ENCODE peak calls at places on chromosomes 2 and 18, in five cellular contexts. A is psoas muscle, Q is breast epithelium, P is PC-3, U is HCT116. D is an unnamed sample.

GRCh38 chr2:221780281-221780688 is 208.2 kb upstream of the EPHA4 start:
- DNase-seq in U (no peak), P (peak; percentile 58), A (no peak), Q (no peak), D (no peak)

GRCh38 chr2:83155826-83156225 is 1303.3 kb downstream of the SUCLG1 start:
- DNase-seq in U (no peak), Q (no peak), P (no peak), A (no peak), D (no peak)

GRCh38 chr2:129165001-129165400 is 814.5 kb upstream of the RAB6C start:
- DNase-seq in U (no peak), P (no peak), A (no peak), Q (no peak), D (no peak)

GRCh38 chr2:240597419-240598181 is 11.1 kb downstream of the CAPN10 start:
- DNase-seq in U (no peak), Q (no peak), A (peak; percentile 46), P (no peak), D (peak; percentile 4)

GRCh38 chr18:45980229-45980628 is 13.1 kb upstream of the EPG5 start:
- DNase-seq in U (no peak), P (no peak), A (no peak), Q (no peak), D (no peak)

GRCh38 chr2:112253261-112253807 is 1.5 kb downstream of the ZC3H8 start:
- DNase-seq in U (no peak), P (no peak), A (no peak), Q (no peak), D (no peak)

GRCh38 chr2:72981516-72981915 is 64.2 kb downstream of the EMX1 start:
- DNase-seq in Q (no peak), U (peak; percentile 6), P (no peak), A (peak; percentile 38), D (no peak)

GRCh38 chr2:118806797-118807667 is 40.4 kb downstream of the EN1 start:
- DNase-seq in Q (no peak), U (no peak), A (no peak), P (no peak), D (no peak)

GRCh38 chr2:75100011-75100680 is 99.2 kb downstream of the TACR1 start:
- DNase-seq in Q (no peak), U (no peak), P (peak; percentile 79), A (no peak), D (no peak)

GRCh38 chr2:43052204-43052943 is 174.0 kb downstream of the ZFP36L2 start:
- DNase-seq in A (no peak), P (peak; percentile 50), Q (no peak), U (no peak), D (no peak)

GRCh38 chr2:11082880-11083279 is 72.4 kb upstream of the SLC66A3 start:
- DNase-seq in U (no peak), A (no peak), Q (no peak), P (no peak), D (no peak)

GRCh38 chr18:9516437-9517064 is 41.2 kb downstream of the RALBP1 start:
- DNase-seq in P (peak; percentile 79), U (peak; percentile 8), A (no peak), Q (no peak), D (no peak)

GRCh38 chr18:54742654-54743053 is 85.6 kb upstream of the RAB27B start:
- DNase-seq in U (no peak), Q (peak; percentile 38), P (peak; percentile 42), A (no peak), D (no peak)

GRCh38 chr2:120940726-120941256 is 205.1 kb downstream of the GLI2 start:
- DNase-seq in Q (no peak), A (no peak), P (no peak), U (no peak), D (peak; percentile 35)

GRCh38 chr2:9800975-9801723 is 42.1 kb upstream of the TAF1B start:
- DNase-seq in A (peak; percentile 69), P (peak; percentile 75), U (no peak), Q (peak; percentile 87), D (no peak)

GRCh38 chr18:50659091-50660003 is 99.5 kb downstream of the MAPK4 start:
- DNase-seq in U (peak; percentile 26), Q (no peak), P (peak; percentile 27), A (no peak), D (no peak)

GRCh38 chr2:234469251-234469845 is 27.5 kb downstream of the ARL4C start:
- DNase-seq in A (no peak), P (peak; percentile 18), Q (no peak), U (no peak), D (no peak)

GRCh38 chr2:107337209-107337898 is 451.4 kb upstream of the ST6GAL2 start:
- DNase-seq in U (no peak), Q (no peak), A (no peak), P (peak; percentile 53), D (no peak)

GRCh38 chr2:35365859-35366258 is 989.7 kb upstream of the CRIM1 start:
- DNase-seq in U (no peak), P (peak; percentile 12), A (no peak), Q (no peak), D (no peak)

GRCh38 chr2:38107738-38108410 is 31.9 kb upstream of the CYP1B1 start:
- DNase-seq in P (no peak), U (no peak), A (no peak), Q (no peak), D (peak; percentile 40)

GRCh38 chr2:38108907-38109731 is 33.2 kb upstream of the CYP1B1 start:
- DNase-seq in A (no peak), P (no peak), U (no peak), Q (no peak), D (no peak)

GRCh38 chr2:38105911-38106310 is 30.0 kb upstream of the CYP1B1 start:
- DNase-seq in U (no peak), A (no peak), P (no peak), Q (no peak), D (peak; percentile 76)

GRCh38 chr2:38104598-38104997 is 28.6 kb upstream of the CYP1B1 start:
- DNase-seq in P (no peak), Q (no peak), U (no peak), A (no peak), D (no peak)

GRCh38 chr2:38106420-38107182 is 30.6 kb upstream of the CYP1B1 start:
- DNase-seq in P (peak; percentile 60), Q (no peak), A (no peak), U (no peak), D (no peak)
- H3K4me3 ChIP-seq in P (no peak overlapping the region), Q (no peak overlapping the region), A (no peak overlapping the region), U (no peak overlapping the region), D (no peak overlapping the region)

GRCh38 chr2:98601532-98602132 is 6.7 kb downstream of the COA5 start:
- DNase-seq in A (peak; percentile 39), Q (no peak), P (peak; percentile 61), U (peak; percentile 23), D (peak; percentile 34)
- TF ChIP-seq CTCF in A (peak; percentile 54), Q (peak; percentile 41), P (peak; percentile 86), U (peak; percentile 74), D (peak; percentile 69)

GRCh38 chr2:241910604-241911520 is 41.3 kb downstream of the RTP5 start:
- DNase-seq in Q (no peak), P (no peak), A (no peak), U (no peak), D (no peak)
- H3K9me3 ChIP-seq in Q (peaks cover 11% of the 10 kb centered on the region), P (no peaks in the 10 kb centered on the region), A (no peaks in the 10 kb centered on the region), U (no peaks in the 10 kb centered on the region), D (no peaks in the 10 kb centered on the region)

GRCh38 chr18:33851546-33852078 is 273.6 kb downstream of the ASXL3 start:
- DNase-seq in U (no peak), Q (no peak), P (no peak), A (no peak), D (no peak)

GRCh38 chr18:33849731-33850130 is 271.7 kb downstream of the ASXL3 start:
- DNase-seq in U (no peak), A (no peak), Q (no peak), P (no peak), D (no peak)

GRCh38 chr18:33854827-33855139 is 276.8 kb downstream of the ASXL3 start:
- DNase-seq in Q (no peak), P (no peak), A (no peak), U (no peak), D (no peak)

GRCh38 chr18:33854086-33854826 is 276.2 kb downstream of the ASXL3 start:
- DNase-seq in P (no peak), U (no peak), A (no peak), Q (no peak), D (no peak)
- H3K4me3 ChIP-seq in P (no peak overlapping the region), U (no peak overlapping the region), A (no peak overlapping the region), Q (no peak overlapping the region), D (no peak overlapping the region)

DNA sequence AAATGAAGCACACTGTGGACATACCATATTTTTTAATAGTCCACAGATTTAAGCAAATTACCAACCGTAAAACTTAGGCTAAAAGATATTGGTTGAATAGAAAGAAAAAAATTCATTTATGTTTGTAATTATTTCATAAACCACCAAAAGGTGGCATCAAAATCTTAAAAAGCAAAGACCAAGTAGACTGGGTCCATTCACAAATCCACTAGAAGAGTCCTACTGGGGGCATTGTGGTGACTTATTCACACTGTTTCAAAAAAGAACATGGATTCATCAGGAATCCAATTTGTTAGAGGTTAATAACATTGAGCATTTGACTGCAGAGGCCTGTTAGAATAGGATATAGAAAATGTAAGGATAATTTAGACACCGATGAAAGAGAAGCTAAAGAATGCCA is 194.9 kb upstream of the KYNU start:
- DNase-seq in P (peak; percentile 42), U (peak; percentile 13), A (no peak), Q (no peak), D (no peak)
- TF ChIP-seq CTCF in P (peak; percentile 66), U (no peak), A (no peak), Q (no peak), D (no peak)